ENCODE peak calls at places on chromosomes 12 and 14, in six cellular contexts. One of them, this sample, is unnamed.

GRCh38 chr12:114316076-114316475 is 89.9 kb downstream of the TBX5 start:
- DNase-seq in fibroblast of mammary gland: peak
- DNase-seq in foreskin fibroblast: peak
- DNase-seq in suprapubic skin: no peak
- DNase-seq in pancreas: no peak
- DNase-seq in heart right ventricle: no peak
- DNase-seq in this sample: peak

GRCh38 chr14:76953196-76953945 is 75.1 kb downstream of the IRF2BPL start:
- DNase-seq in fibroblast of mammary gland: peak
- DNase-seq in foreskin fibroblast: peak
- DNase-seq in suprapubic skin: no peak
- DNase-seq in pancreas: no peak
- DNase-seq in heart right ventricle: peak
- DNase-seq in this sample: peak

GRCh38 chr14:24389266-24389855 is 9.4 kb upstream of the NYNRIN start:
- DNase-seq in fibroblast of mammary gland: peak
- DNase-seq in foreskin fibroblast: peak
- DNase-seq in suprapubic skin: no peak
- DNase-seq in pancreas: no peak
- DNase-seq in heart right ventricle: no peak
- DNase-seq in this sample: peak

GRCh38 chr12:24111591-24111990 is 162.1 kb upstream of the SOX5 start:
- DNase-seq in fibroblast of mammary gland: peak
- DNase-seq in foreskin fibroblast: no peak
- DNase-seq in suprapubic skin: no peak
- DNase-seq in pancreas: no peak
- DNase-seq in heart right ventricle: no peak
- DNase-seq in this sample: peak

GRCh38 chr12:113056631-113057488 is at the start of gene DTX1:
- DNase-seq in fibroblast of mammary gland: no peak
- DNase-seq in foreskin fibroblast: peak
- DNase-seq in suprapubic skin: no peak
- DNase-seq in pancreas: peak
- DNase-seq in heart right ventricle: peak
- DNase-seq in this sample: no peak

GRCh38 chr12:90520002-90520734 is 434.8 kb downstream of the CCER1 start:
- DNase-seq in fibroblast of mammary gland: no peak
- DNase-seq in foreskin fibroblast: no peak
- DNase-seq in suprapubic skin: no peak
- DNase-seq in pancreas: no peak
- DNase-seq in heart right ventricle: no peak
- DNase-seq in this sample: no peak

GRCh38 chr12:57866308-57867019 is 19.9 kb upstream of the CTDSP2 start:
- DNase-seq in fibroblast of mammary gland: no peak
- DNase-seq in foreskin fibroblast: no peak
- DNase-seq in suprapubic skin: no peak
- DNase-seq in pancreas: no peak
- DNase-seq in heart right ventricle: no peak
- DNase-seq in this sample: no peak

GRCh38 chr14:24837280-24838046 is 203.5 kb upstream of the GZMB start:
- DNase-seq in fibroblast of mammary gland: peak
- DNase-seq in foreskin fibroblast: peak
- DNase-seq in suprapubic skin: no peak
- DNase-seq in pancreas: no peak
- DNase-seq in heart right ventricle: no peak
- DNase-seq in this sample: no peak

GRCh38 chr12:121908702-121909101 is 9.7 kb upstream of the CFAP251 start:
- DNase-seq in fibroblast of mammary gland: no peak
- DNase-seq in foreskin fibroblast: no peak
- DNase-seq in suprapubic skin: no peak
- DNase-seq in pancreas: no peak
- DNase-seq in heart right ventricle: no peak
- DNase-seq in this sample: no peak

GRCh38 chr12:92928431-92928961 is 599 bp downstream of the EEA1 start:
- DNase-seq in fibroblast of mammary gland: peak
- DNase-seq in foreskin fibroblast: peak
- DNase-seq in suprapubic skin: peak
- DNase-seq in pancreas: peak
- DNase-seq in heart right ventricle: peak
- DNase-seq in this sample: peak

GRCh38 chr12:121860257-121860656 is 1.6 kb upstream of the HPD start:
- DNase-seq in fibroblast of mammary gland: no peak
- DNase-seq in foreskin fibroblast: no peak
- DNase-seq in suprapubic skin: no peak
- DNase-seq in pancreas: no peak
- DNase-seq in heart right ventricle: no peak
- DNase-seq in this sample: no peak

GRCh38 chr12:103929051-103929908 is 930 bp upstream of the HSP90B1 start:
- DNase-seq in fibroblast of mammary gland: peak
- DNase-seq in foreskin fibroblast: peak
- DNase-seq in suprapubic skin: peak
- DNase-seq in pancreas: peak
- DNase-seq in heart right ventricle: peak
- DNase-seq in this sample: peak

GRCh38 chr14:78698991-78699390 is 528.8 kb downstream of the NRXN3 start:
- DNase-seq in fibroblast of mammary gland: no peak
- DNase-seq in foreskin fibroblast: no peak
- DNase-seq in suprapubic skin: no peak
- DNase-seq in pancreas: no peak
- DNase-seq in heart right ventricle: no peak
- DNase-seq in this sample: no peak

GRCh38 chr14:95891742-95892141 is 15.1 kb downstream of the TUNAR start:
- DNase-seq in fibroblast of mammary gland: peak
- DNase-seq in foreskin fibroblast: peak
- DNase-seq in suprapubic skin: no peak
- DNase-seq in pancreas: no peak
- DNase-seq in heart right ventricle: no peak
- DNase-seq in this sample: peak

GRCh38 chr14:93033983-93034670 is 81.6 kb downstream of the ITPK1 start:
- DNase-seq in fibroblast of mammary gland: no peak
- DNase-seq in foreskin fibroblast: no peak
- DNase-seq in suprapubic skin: no peak
- DNase-seq in pancreas: no peak
- DNase-seq in heart right ventricle: no peak
- DNase-seq in this sample: no peak

GRCh38 chr14:71749613-71750238 is 182.5 kb upstream of the RGS6 start:
- DNase-seq in fibroblast of mammary gland: no peak
- DNase-seq in foreskin fibroblast: no peak
- DNase-seq in suprapubic skin: no peak
- DNase-seq in pancreas: no peak
- DNase-seq in heart right ventricle: no peak
- DNase-seq in this sample: no peak

GRCh38 chr12:101038289-101038871 is 171.7 kb downstream of the SLC5A8 start:
- DNase-seq in fibroblast of mammary gland: peak
- DNase-seq in foreskin fibroblast: peak
- DNase-seq in suprapubic skin: no peak
- DNase-seq in pancreas: no peak
- DNase-seq in heart right ventricle: no peak
- DNase-seq in this sample: peak

GRCh38 chr12:71900091-71900490 is 38.6 kb upstream of the TPH2 start:
- DNase-seq in fibroblast of mammary gland: peak
- DNase-seq in foreskin fibroblast: peak
- DNase-seq in suprapubic skin: no peak
- DNase-seq in pancreas: no peak
- DNase-seq in heart right ventricle: no peak
- DNase-seq in this sample: peak

GRCh38 chr14:37992489-37992888 is 215.2 kb upstream of the SSTR1 start:
- DNase-seq in fibroblast of mammary gland: no peak
- DNase-seq in foreskin fibroblast: no peak
- DNase-seq in suprapubic skin: no peak
- DNase-seq in pancreas: no peak
- DNase-seq in heart right ventricle: no peak
- DNase-seq in this sample: no peak

GRCh38 chr14:41385787-41386186 is 220.9 kb upstream of the LRFN5 start:
- DNase-seq in fibroblast of mammary gland: no peak
- DNase-seq in foreskin fibroblast: no peak
- DNase-seq in suprapubic skin: no peak
- DNase-seq in pancreas: no peak
- DNase-seq in heart right ventricle: no peak
- DNase-seq in this sample: no peak

GRCh38 chr12:96398422-96399080 is 1.7 kb downstream of the CDK17 start:
- DNase-seq in fibroblast of mammary gland: peak
- DNase-seq in foreskin fibroblast: no peak
- DNase-seq in suprapubic skin: no peak
- DNase-seq in pancreas: no peak
- DNase-seq in heart right ventricle: no peak
- DNase-seq in this sample: no peak

GRCh38 chr12:3117628-3118027 is 40.4 kb downstream of the TSPAN9 start:
- DNase-seq in fibroblast of mammary gland: peak
- DNase-seq in foreskin fibroblast: peak
- DNase-seq in suprapubic skin: no peak
- DNase-seq in pancreas: peak
- DNase-seq in heart right ventricle: no peak
- DNase-seq in this sample: peak

GRCh38 chr14:22432348-22432976 is 156.6 kb downstream of the DAD1 start:
- DNase-seq in fibroblast of mammary gland: peak
- DNase-seq in foreskin fibroblast: peak
- DNase-seq in suprapubic skin: no peak
- DNase-seq in pancreas: no peak
- DNase-seq in heart right ventricle: no peak
- DNase-seq in this sample: peak

GRCh38 chr12:50188875-50189575 is 21.9 kb upstream of the CERS5 start:
- DNase-seq in fibroblast of mammary gland: no peak
- DNase-seq in foreskin fibroblast: no peak
- DNase-seq in suprapubic skin: no peak
- DNase-seq in pancreas: no peak
- DNase-seq in heart right ventricle: no peak
- DNase-seq in this sample: no peak

GRCh38 chr12:47141459-47141858 is 61.7 kb upstream of the AMIGO2 start:
- DNase-seq in fibroblast of mammary gland: no peak
- DNase-seq in foreskin fibroblast: no peak
- DNase-seq in suprapubic skin: no peak
- DNase-seq in pancreas: no peak
- DNase-seq in heart right ventricle: no peak
- DNase-seq in this sample: no peak

GRCh38 chr14:68695326-68695768 is 97.5 kb downstream of the ZFP36L1 start:
- DNase-seq in fibroblast of mammary gland: peak
- DNase-seq in foreskin fibroblast: peak
- DNase-seq in suprapubic skin: peak
- DNase-seq in pancreas: no peak
- DNase-seq in heart right ventricle: no peak
- DNase-seq in this sample: peak

GRCh38 chr12:108855284-108856169 is 1.9 kb downstream of the SSH1 start:
- DNase-seq in fibroblast of mammary gland: peak
- DNase-seq in foreskin fibroblast: no peak
- DNase-seq in suprapubic skin: no peak
- DNase-seq in pancreas: no peak
- DNase-seq in heart right ventricle: no peak
- DNase-seq in this sample: no peak

GRCh38 chr12:108852674-108853073 is 4.7 kb downstream of the SSH1 start:
- DNase-seq in fibroblast of mammary gland: no peak
- DNase-seq in foreskin fibroblast: no peak
- DNase-seq in suprapubic skin: no peak
- DNase-seq in pancreas: no peak
- DNase-seq in heart right ventricle: no peak
- DNase-seq in this sample: peak

GRCh38 chr12:108854453-108855283 is 2.7 kb downstream of the SSH1 start:
- DNase-seq in fibroblast of mammary gland: peak
- DNase-seq in foreskin fibroblast: peak
- DNase-seq in suprapubic skin: no peak
- DNase-seq in pancreas: no peak
- DNase-seq in heart right ventricle: peak
- DNase-seq in this sample: peak

GRCh38 chr12:108853426-108853825 is 4.0 kb downstream of the SSH1 start:
- DNase-seq in fibroblast of mammary gland: no peak
- DNase-seq in foreskin fibroblast: no peak
- DNase-seq in suprapubic skin: no peak
- DNase-seq in pancreas: no peak
- DNase-seq in heart right ventricle: no peak
- DNase-seq in this sample: no peak

GRCh38 chr12:108854055-108854452 is 3.3 kb downstream of the SSH1 start:
- DNase-seq in fibroblast of mammary gland: peak
- DNase-seq in foreskin fibroblast: peak
- DNase-seq in suprapubic skin: no peak
- DNase-seq in pancreas: no peak
- DNase-seq in heart right ventricle: no peak
- DNase-seq in this sample: peak
- TF ChIP-seq CTCF in fibroblast of mammary gland: peak
- TF ChIP-seq CTCF in foreskin fibroblast: peak
- TF ChIP-seq CTCF in suprapubic skin: no peak
- TF ChIP-seq CTCF in pancreas: no peak
- TF ChIP-seq CTCF in heart right ventricle: peak
- TF ChIP-seq CTCF in this sample: peak

GRCh38 chr14:53613404-53614253 is 343.0 kb downstream of the BMP4 start:
- DNase-seq in fibroblast of mammary gland: peak
- DNase-seq in foreskin fibroblast: peak
- DNase-seq in suprapubic skin: no peak
- DNase-seq in pancreas: peak
- DNase-seq in heart right ventricle: no peak
- DNase-seq in this sample: no peak
- H3K4me3 ChIP-seq in fibroblast of mammary gland: no peak
- H3K4me3 ChIP-seq in foreskin fibroblast: no peak
- H3K4me3 ChIP-seq in suprapubic skin: no peak
- H3K4me3 ChIP-seq in pancreas: no peak
- H3K4me3 ChIP-seq in heart right ventricle: no peak
- H3K4me3 ChIP-seq in this sample: no peak

GRCh38 chr14:100028990-100029677 is 36.1 kb upstream of the EVL start:
- DNase-seq in fibroblast of mammary gland: peak
- DNase-seq in foreskin fibroblast: peak
- DNase-seq in suprapubic skin: no peak
- DNase-seq in pancreas: no peak
- DNase-seq in heart right ventricle: no peak
- DNase-seq in this sample: peak
- TF ChIP-seq CTCF in fibroblast of mammary gland: peak
- TF ChIP-seq CTCF in foreskin fibroblast: no peak
- TF ChIP-seq CTCF in suprapubic skin: no peak
- TF ChIP-seq CTCF in pancreas: no peak
- TF ChIP-seq CTCF in heart right ventricle: no peak
- TF ChIP-seq CTCF in this sample: peak

GRCh38 chr14:92022036-92022435 is 17.8 kb downstream of the TRIP11 start:
- DNase-seq in fibroblast of mammary gland: peak
- DNase-seq in foreskin fibroblast: no peak
- DNase-seq in suprapubic skin: no peak
- DNase-seq in pancreas: no peak
- DNase-seq in heart right ventricle: no peak
- DNase-seq in this sample: no peak

DNA sequence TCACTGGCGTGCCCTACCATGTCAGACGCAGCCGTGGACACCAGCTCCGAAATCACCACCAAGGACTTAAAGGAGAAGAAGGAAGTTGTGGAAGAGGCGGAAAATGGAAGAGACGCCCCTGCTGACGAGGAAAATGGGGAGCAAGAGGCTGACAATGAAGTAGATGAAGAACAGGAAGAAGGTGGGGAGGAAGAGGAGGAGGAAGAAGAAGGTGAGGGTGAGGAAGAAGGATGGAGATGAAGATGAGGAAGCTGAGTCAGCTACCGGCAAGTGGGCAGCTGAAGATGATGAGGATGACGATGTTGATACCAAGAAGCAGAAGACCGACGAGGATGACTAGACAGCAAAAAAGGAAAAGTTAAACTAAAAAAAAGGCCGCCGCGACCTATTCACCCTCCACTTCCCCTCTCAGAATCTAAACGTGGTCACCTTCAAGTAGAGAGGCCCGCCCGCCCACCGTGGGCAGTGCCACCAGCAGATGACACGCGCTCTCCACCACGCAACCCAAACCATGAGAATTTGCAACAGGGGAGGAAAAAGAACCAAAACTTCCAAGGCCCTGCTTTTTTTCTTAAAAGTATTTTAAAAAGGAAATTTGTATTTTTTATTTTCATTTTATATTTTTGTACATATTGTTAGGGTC is 13.2 kb downstream of the TRIP11 start:
- DNase-seq in fibroblast of mammary gland: no peak
- DNase-seq in foreskin fibroblast: no peak
- DNase-seq in suprapubic skin: no peak
- DNase-seq in pancreas: no peak
- DNase-seq in heart right ventricle: no peak
- DNase-seq in this sample: no peak
- H3K4me3 ChIP-seq in fibroblast of mammary gland: no peak
- H3K4me3 ChIP-seq in foreskin fibroblast: no peak
- H3K4me3 ChIP-seq in suprapubic skin: no peak
- H3K4me3 ChIP-seq in pancreas: no peak
- H3K4me3 ChIP-seq in heart right ventricle: no peak
- H3K4me3 ChIP-seq in this sample: no peak